ENCODE peak calls at places on chromosomes 4 and X, in seven cellular contexts. J is neural crest cell; E is RCC 7860; O is astrocyte of the spinal cord; A is activated CD4-positive, alpha-beta T cell treated with anti-CD3 and anti-CD28 coated beads, Interleukin-2, amount 50 U/mL, for 1 hour; Q is stimulated activated CD8-positive, alpha-beta memory T cell treated with anti-CD3 and anti-CD28 coated beads, Interleukin-12 subunit alpha, Interleukin-12 subunit beta, amount 100 ng/mL, for 1 hour; F is IMR-90. C is an unnamed sample.

GRCh38 chr4:3287972-3288570 is 4.8 kb upstream of the RGS12 start:
- DNase-seq in Q (no peak), A (no peak), O (no peak), F (no peak), E (no peak), J (no peak), C (no peak)

GRCh38 chr4:25117274-25117673 is 43.0 kb downstream of the SEPSECS start:
- DNase-seq in E (no peak), F (no peak), O (no peak), J (no peak), A (no peak), Q (no peak), C (no peak)

GRCh38 chr4:163251204-163251603 is 81.2 kb downstream of the NPY1R start:
- DNase-seq in A (no peak), J (no peak), Q (no peak), E (no peak), O (no peak), F (no peak), C (no peak)

GRCh38 chrX:68415289-68415688 is 18.0 kb downstream of the OPHN1 start:
- DNase-seq in F (peak), E (peak), Q (no peak), J (no peak), O (peak), A (no peak), C (no peak)

GRCh38 chr4:87354168-87355102 is 31.8 kb upstream of the HSD17B13 start:
- DNase-seq in Q (no peak), E (no peak), A (no peak), J (no peak), O (peak), F (peak), C (no peak)

GRCh38 chrX:110944793-110945466 is 149.3 kb upstream of the CHRDL1 start:
- DNase-seq in O (peak), E (no peak), A (no peak), J (no peak), Q (no peak), F (no peak), C (no peak)

GRCh38 chr4:8655411-8656184 is 63.0 kb downstream of the CPZ start:
- DNase-seq in Q (no peak), E (no peak), J (no peak), O (no peak), A (no peak), F (no peak), C (no peak)

GRCh38 chr4:179352221-179352620 is 1910.0 kb upstream of the AGA start:
- DNase-seq in E (no peak), F (no peak), J (no peak), O (no peak), Q (no peak), A (no peak), C (no peak)

GRCh38 chr4:153521995-153522799 is 56.0 kb downstream of the TMEM131L start:
- DNase-seq in Q (peak), F (no peak), O (no peak), E (no peak), A (peak), J (no peak), C (no peak)

GRCh38 chr4:54988655-54989054 is 136.7 kb downstream of the KDR start:
- DNase-seq in O (no peak), E (no peak), F (no peak), Q (no peak), J (no peak), A (no peak), C (no peak)

GRCh38 chr4:8188085-8188484 is 11.0 kb upstream of the SH3TC1 start:
- DNase-seq in Q (no peak), E (no peak), A (no peak), O (peak), J (no peak), F (no peak), C (no peak)

GRCh38 chr4:5137927-5138326 is 86.6 kb downstream of the STK32B start:
- DNase-seq in A (no peak), F (peak), O (peak), E (peak), Q (no peak), J (no peak), C (no peak)

GRCh38 chr4:33649015-33649414 is 2595.3 kb downstream of the ARAP2 start:
- DNase-seq in A (no peak), Q (no peak), O (peak), E (no peak), F (peak), J (no peak), C (no peak)

GRCh38 chr4:111631157-111631999 is 513.9 kb upstream of the FAM241A start:
- DNase-seq in E (no peak), O (peak), J (no peak), Q (no peak), F (peak), A (no peak), C (no peak)

GRCh38 chrX:723781-724180 is 93.2 kb downstream of the SHOX start:
- DNase-seq in A (no peak), J (no peak), O (no peak), E (no peak), F (no peak), Q (no peak), C (no peak)